ENCODE peak calls at places on chromosomes 12 and 14, in ten cellular contexts. One of them, this sample, is unnamed.

GRCh38 chr12:127191124-127191523 is 1075.8 kb upstream of the TMEM132C start:
- DNase-seq in spleen: no peak
- DNase-seq in fibroblast of pulmonary artery: peak; percentile 38
- DNase-seq in AG10803: peak; percentile 61
- DNase-seq in nephron progenitor cell: no peak
- DNase-seq in heart left ventricle: no peak
- DNase-seq in transverse colon: no peak
- DNase-seq in left ventricle myocardium inferior: no peak
- DNase-seq in upper lobe of right lung: no peak
- DNase-seq in GM12878: no peak
- DNase-seq in this sample: no peak

GRCh38 chr12:56374726-56375597 is 12.3 kb upstream of the APOF start:
- DNase-seq in spleen: no peak
- DNase-seq in fibroblast of pulmonary artery: no peak
- DNase-seq in AG10803: no peak
- DNase-seq in nephron progenitor cell: no peak
- DNase-seq in heart left ventricle: no peak
- DNase-seq in transverse colon: no peak
- DNase-seq in left ventricle myocardium inferior: no peak
- DNase-seq in upper lobe of right lung: no peak
- DNase-seq in GM12878: no peak
- DNase-seq in this sample: no peak

GRCh38 chr14:20632448-20632830 is 9.1 kb downstream of the OR6S1 start:
- DNase-seq in spleen: no peak
- DNase-seq in fibroblast of pulmonary artery: no peak
- DNase-seq in AG10803: no peak
- DNase-seq in nephron progenitor cell: no peak
- DNase-seq in heart left ventricle: no peak
- DNase-seq in transverse colon: no peak
- DNase-seq in left ventricle myocardium inferior: no peak
- DNase-seq in upper lobe of right lung: no peak
- DNase-seq in GM12878: no peak
- DNase-seq in this sample: no peak

GRCh38 chr14:71438684-71439083 is 493.5 kb upstream of the RGS6 start:
- DNase-seq in spleen: no peak
- DNase-seq in fibroblast of pulmonary artery: peak; percentile 39
- DNase-seq in AG10803: peak; percentile 58
- DNase-seq in nephron progenitor cell: no peak
- DNase-seq in heart left ventricle: no peak
- DNase-seq in transverse colon: no peak
- DNase-seq in left ventricle myocardium inferior: no peak
- DNase-seq in upper lobe of right lung: no peak
- DNase-seq in GM12878: no peak
- DNase-seq in this sample: no peak

GRCh38 chr14:102481791-102482238 is 27.8 kb downstream of the ANKRD9 start:
- DNase-seq in spleen: peak; percentile 45
- DNase-seq in fibroblast of pulmonary artery: peak; percentile 26
- DNase-seq in AG10803: no peak
- DNase-seq in nephron progenitor cell: no peak
- DNase-seq in heart left ventricle: no peak
- DNase-seq in transverse colon: no peak
- DNase-seq in left ventricle myocardium inferior: no peak
- DNase-seq in upper lobe of right lung: peak; percentile 48
- DNase-seq in GM12878: no peak
- DNase-seq in this sample: no peak

GRCh38 chr14:80586116-80586515 is 355.4 kb downstream of the CEP128 start:
- DNase-seq in spleen: no peak
- DNase-seq in fibroblast of pulmonary artery: no peak
- DNase-seq in AG10803: no peak
- DNase-seq in nephron progenitor cell: no peak
- DNase-seq in heart left ventricle: no peak
- DNase-seq in transverse colon: no peak
- DNase-seq in left ventricle myocardium inferior: no peak
- DNase-seq in upper lobe of right lung: no peak
- DNase-seq in GM12878: no peak
- DNase-seq in this sample: no peak

GRCh38 chr14:92659765-92660561 is 88.5 kb downstream of the LGMN start:
- DNase-seq in spleen: no peak
- DNase-seq in fibroblast of pulmonary artery: peak; percentile 88
- DNase-seq in AG10803: peak; percentile 65
- DNase-seq in nephron progenitor cell: no peak
- DNase-seq in heart left ventricle: peak; percentile 74
- DNase-seq in transverse colon: peak; percentile 44
- DNase-seq in left ventricle myocardium inferior: peak; percentile 55
- DNase-seq in upper lobe of right lung: peak; percentile 72
- DNase-seq in GM12878: no peak
- DNase-seq in this sample: no peak

GRCh38 chr14:104220225-104221070 is 82.1 kb downstream of the KIF26A start:
- DNase-seq in spleen: peak; percentile 64
- DNase-seq in fibroblast of pulmonary artery: no peak
- DNase-seq in AG10803: no peak
- DNase-seq in nephron progenitor cell: no peak
- DNase-seq in heart left ventricle: no peak
- DNase-seq in transverse colon: no peak
- DNase-seq in left ventricle myocardium inferior: no peak
- DNase-seq in upper lobe of right lung: peak; percentile 57
- DNase-seq in GM12878: no peak
- DNase-seq in this sample: no peak

GRCh38 chr12:132761032-132761910 is at the start of gene ANKLE2:
- DNase-seq in spleen: peak; percentile 92
- DNase-seq in fibroblast of pulmonary artery: peak; percentile 61
- DNase-seq in AG10803: peak; percentile 78
- DNase-seq in nephron progenitor cell: peak; percentile 75
- DNase-seq in heart left ventricle: peak; percentile 61
- DNase-seq in transverse colon: peak; percentile 50
- DNase-seq in left ventricle myocardium inferior: peak; percentile 50
- DNase-seq in upper lobe of right lung: peak; percentile 81
- DNase-seq in GM12878: no peak
- DNase-seq in this sample: no peak

GRCh38 chr12:132766380-132767085 is 4.9 kb upstream of the ANKLE2 start:
- DNase-seq in spleen: peak; percentile 80
- DNase-seq in fibroblast of pulmonary artery: peak; percentile 66
- DNase-seq in AG10803: peak; percentile 11
- DNase-seq in nephron progenitor cell: no peak
- DNase-seq in heart left ventricle: peak; percentile 86
- DNase-seq in transverse colon: peak; percentile 36
- DNase-seq in left ventricle myocardium inferior: peak; percentile 73
- DNase-seq in upper lobe of right lung: no peak
- DNase-seq in GM12878: no peak
- DNase-seq in this sample: no peak

GRCh38 chr12:132764231-132764630 is 2.6 kb upstream of the ANKLE2 start:
- DNase-seq in spleen: no peak
- DNase-seq in fibroblast of pulmonary artery: no peak
- DNase-seq in AG10803: no peak
- DNase-seq in nephron progenitor cell: no peak
- DNase-seq in heart left ventricle: no peak
- DNase-seq in transverse colon: no peak
- DNase-seq in left ventricle myocardium inferior: no peak
- DNase-seq in upper lobe of right lung: no peak
- DNase-seq in GM12878: no peak
- DNase-seq in this sample: no peak

GRCh38 chr12:132765366-132765765 is 3.7 kb upstream of the ANKLE2 start:
- DNase-seq in spleen: no peak
- DNase-seq in fibroblast of pulmonary artery: no peak
- DNase-seq in AG10803: no peak
- DNase-seq in nephron progenitor cell: no peak
- DNase-seq in heart left ventricle: no peak
- DNase-seq in transverse colon: no peak
- DNase-seq in left ventricle myocardium inferior: no peak
- DNase-seq in upper lobe of right lung: no peak
- DNase-seq in GM12878: no peak
- DNase-seq in this sample: no peak

DNA sequence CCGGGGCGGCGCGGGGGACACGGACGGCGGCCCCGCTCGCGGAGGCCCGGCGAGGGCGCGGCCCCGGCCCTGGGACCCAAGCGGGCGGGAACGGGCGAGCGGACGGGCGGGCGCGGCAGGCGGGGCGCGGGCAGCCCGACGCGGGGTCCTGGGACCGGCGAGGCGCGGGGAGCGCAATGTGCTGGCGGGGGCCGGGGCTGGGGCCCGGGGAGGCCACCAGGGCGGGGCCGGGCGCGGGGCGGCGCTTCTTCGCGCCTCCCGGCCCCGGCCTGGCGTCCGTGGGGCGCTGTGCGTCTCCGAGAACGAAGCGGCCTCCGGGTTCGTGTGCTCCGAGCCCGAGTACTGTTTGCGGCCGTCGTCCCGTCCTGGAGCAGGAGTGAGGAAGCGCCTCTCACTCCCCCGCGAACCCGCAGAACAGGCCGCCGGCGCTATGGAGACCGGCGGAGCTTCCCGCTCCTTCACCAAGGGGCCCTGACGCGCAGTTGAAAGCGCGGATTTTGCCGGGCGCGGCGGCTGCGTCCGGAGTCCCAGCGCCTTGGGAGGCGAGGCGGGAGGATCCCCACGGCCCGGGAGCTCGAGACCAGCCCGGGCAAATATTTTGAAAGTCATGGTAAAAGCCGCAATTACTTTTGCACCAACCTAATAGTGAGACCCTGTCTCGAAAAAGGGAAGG is 415 bp upstream of the ANKLE2 start:
- DNase-seq in spleen: peak; percentile 98
- DNase-seq in fibroblast of pulmonary artery: peak; percentile 90
- DNase-seq in AG10803: peak; percentile 90
- DNase-seq in nephron progenitor cell: peak; percentile 84
- DNase-seq in heart left ventricle: peak; percentile 90
- DNase-seq in transverse colon: peak; percentile 90
- DNase-seq in left ventricle myocardium inferior: peak; percentile 88
- DNase-seq in upper lobe of right lung: peak; percentile 95
- DNase-seq in GM12878: no peak
- DNase-seq in this sample: peak; percentile 85
- TF ChIP-seq CTCF in spleen: no peak
- TF ChIP-seq CTCF in fibroblast of pulmonary artery: no peak
- TF ChIP-seq CTCF in AG10803: no peak
- TF ChIP-seq CTCF in nephron progenitor cell: no peak
- TF ChIP-seq CTCF in heart left ventricle: peak; percentile 25
- TF ChIP-seq CTCF in transverse colon: peak; percentile 19
- TF ChIP-seq CTCF in left ventricle myocardium inferior: peak; percentile 51
- TF ChIP-seq CTCF in upper lobe of right lung: peak; percentile 23
- TF ChIP-seq CTCF in GM12878: no peak
- TF ChIP-seq CTCF in this sample: no peak

GRCh38 chr12:113470871-113471618 is 626 bp downstream of the LHX5 start:
- DNase-seq in spleen: no peak
- DNase-seq in fibroblast of pulmonary artery: no peak
- DNase-seq in AG10803: no peak
- DNase-seq in nephron progenitor cell: no peak
- DNase-seq in heart left ventricle: no peak
- DNase-seq in transverse colon: no peak
- DNase-seq in left ventricle myocardium inferior: no peak
- DNase-seq in upper lobe of right lung: no peak
- DNase-seq in GM12878: no peak
- DNase-seq in this sample: no peak

GRCh38 chr12:113468365-113469223 is 3.1 kb downstream of the LHX5 start:
- DNase-seq in spleen: no peak
- DNase-seq in fibroblast of pulmonary artery: no peak
- DNase-seq in AG10803: no peak
- DNase-seq in nephron progenitor cell: no peak
- DNase-seq in heart left ventricle: no peak
- DNase-seq in transverse colon: no peak
- DNase-seq in left ventricle myocardium inferior: no peak
- DNase-seq in upper lobe of right lung: no peak
- DNase-seq in GM12878: no peak
- DNase-seq in this sample: no peak

GRCh38 chr12:113467514-113468364 is 3.9 kb downstream of the LHX5 start:
- DNase-seq in spleen: no peak
- DNase-seq in fibroblast of pulmonary artery: no peak
- DNase-seq in AG10803: no peak
- DNase-seq in nephron progenitor cell: no peak
- DNase-seq in heart left ventricle: no peak
- DNase-seq in transverse colon: no peak
- DNase-seq in left ventricle myocardium inferior: no peak
- DNase-seq in upper lobe of right lung: peak; percentile 64
- DNase-seq in GM12878: no peak
- DNase-seq in this sample: no peak

GRCh38 chr12:113469893-113470743 is 1.6 kb downstream of the LHX5 start:
- DNase-seq in spleen: no peak
- DNase-seq in fibroblast of pulmonary artery: no peak
- DNase-seq in AG10803: no peak
- DNase-seq in nephron progenitor cell: no peak
- DNase-seq in heart left ventricle: no peak
- DNase-seq in transverse colon: no peak
- DNase-seq in left ventricle myocardium inferior: no peak
- DNase-seq in upper lobe of right lung: no peak
- DNase-seq in GM12878: no peak
- DNase-seq in this sample: no peak

GRCh38 chr12:113469224-113469652 is 2.4 kb downstream of the LHX5 start:
- DNase-seq in spleen: no peak
- DNase-seq in fibroblast of pulmonary artery: no peak
- DNase-seq in AG10803: no peak
- DNase-seq in nephron progenitor cell: no peak
- DNase-seq in heart left ventricle: no peak
- DNase-seq in transverse colon: no peak
- DNase-seq in left ventricle myocardium inferior: no peak
- DNase-seq in upper lobe of right lung: no peak
- DNase-seq in GM12878: no peak
- DNase-seq in this sample: no peak
- TF ChIP-seq CTCF in spleen: no peak
- TF ChIP-seq CTCF in fibroblast of pulmonary artery: no peak
- TF ChIP-seq CTCF in AG10803: no peak
- TF ChIP-seq CTCF in nephron progenitor cell: no peak
- TF ChIP-seq CTCF in heart left ventricle: no peak
- TF ChIP-seq CTCF in transverse colon: no peak
- TF ChIP-seq CTCF in left ventricle myocardium inferior: no peak
- TF ChIP-seq CTCF in upper lobe of right lung: no peak
- TF ChIP-seq CTCF in GM12878: no peak
- TF ChIP-seq CTCF in this sample: no peak

DNA sequence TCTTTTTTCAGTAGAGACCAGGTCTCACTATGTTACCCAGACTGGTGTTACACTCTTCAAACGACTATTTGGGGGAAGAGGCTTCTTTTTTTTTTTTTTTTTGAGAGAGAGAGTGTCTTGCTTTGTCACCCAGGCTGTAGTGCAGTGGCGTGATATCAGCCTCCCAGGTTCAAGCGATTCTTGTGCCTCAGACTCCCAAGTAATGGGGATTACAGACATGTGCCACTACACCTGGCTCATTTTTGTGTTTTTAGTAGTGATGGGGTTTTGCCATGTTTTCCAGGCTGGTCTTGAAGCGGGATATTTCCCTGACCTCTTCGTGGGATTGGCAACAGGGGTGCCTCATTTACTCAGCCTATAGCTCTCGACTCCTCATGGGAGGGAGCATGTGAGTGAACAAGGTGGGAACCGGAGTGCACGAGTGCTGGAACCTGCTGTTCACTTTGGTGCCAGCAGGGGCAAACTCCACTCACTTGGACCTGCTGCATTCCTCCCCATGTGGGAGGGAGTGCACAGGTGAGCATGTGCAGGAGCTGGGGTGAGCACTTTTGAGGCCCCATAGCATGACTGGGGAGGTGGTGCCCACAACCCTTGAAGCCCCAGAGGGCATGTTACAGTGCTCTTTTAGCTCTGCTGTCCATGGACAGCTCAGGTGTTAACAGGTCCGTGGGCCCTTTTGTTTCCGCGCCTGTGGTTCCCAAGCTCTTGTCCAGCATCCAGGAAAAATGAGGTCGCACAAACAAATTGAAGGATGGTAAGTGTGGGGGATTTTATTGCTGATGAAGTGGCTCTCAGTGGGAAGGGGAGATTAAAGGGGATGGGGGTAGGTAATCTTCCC is 79.1 kb upstream of the HECTD1 start:
- DNase-seq in spleen: no peak
- DNase-seq in fibroblast of pulmonary artery: no peak
- DNase-seq in AG10803: no peak
- DNase-seq in nephron progenitor cell: peak; percentile 33
- DNase-seq in heart left ventricle: no peak
- DNase-seq in transverse colon: no peak
- DNase-seq in left ventricle myocardium inferior: no peak
- DNase-seq in upper lobe of right lung: no peak
- DNase-seq in GM12878: no peak
- DNase-seq in this sample: no peak
- TF ChIP-seq CTCF in spleen: no peak
- TF ChIP-seq CTCF in fibroblast of pulmonary artery: peak; percentile 26
- TF ChIP-seq CTCF in AG10803: peak; percentile 27
- TF ChIP-seq CTCF in nephron progenitor cell: peak; percentile 49
- TF ChIP-seq CTCF in heart left ventricle: no peak
- TF ChIP-seq CTCF in transverse colon: peak; percentile 38
- TF ChIP-seq CTCF in left ventricle myocardium inferior: peak; percentile 42
- TF ChIP-seq CTCF in upper lobe of right lung: peak; percentile 41
- TF ChIP-seq CTCF in GM12878: peak; percentile 37
- TF ChIP-seq CTCF in this sample: peak; percentile 62

DNA sequence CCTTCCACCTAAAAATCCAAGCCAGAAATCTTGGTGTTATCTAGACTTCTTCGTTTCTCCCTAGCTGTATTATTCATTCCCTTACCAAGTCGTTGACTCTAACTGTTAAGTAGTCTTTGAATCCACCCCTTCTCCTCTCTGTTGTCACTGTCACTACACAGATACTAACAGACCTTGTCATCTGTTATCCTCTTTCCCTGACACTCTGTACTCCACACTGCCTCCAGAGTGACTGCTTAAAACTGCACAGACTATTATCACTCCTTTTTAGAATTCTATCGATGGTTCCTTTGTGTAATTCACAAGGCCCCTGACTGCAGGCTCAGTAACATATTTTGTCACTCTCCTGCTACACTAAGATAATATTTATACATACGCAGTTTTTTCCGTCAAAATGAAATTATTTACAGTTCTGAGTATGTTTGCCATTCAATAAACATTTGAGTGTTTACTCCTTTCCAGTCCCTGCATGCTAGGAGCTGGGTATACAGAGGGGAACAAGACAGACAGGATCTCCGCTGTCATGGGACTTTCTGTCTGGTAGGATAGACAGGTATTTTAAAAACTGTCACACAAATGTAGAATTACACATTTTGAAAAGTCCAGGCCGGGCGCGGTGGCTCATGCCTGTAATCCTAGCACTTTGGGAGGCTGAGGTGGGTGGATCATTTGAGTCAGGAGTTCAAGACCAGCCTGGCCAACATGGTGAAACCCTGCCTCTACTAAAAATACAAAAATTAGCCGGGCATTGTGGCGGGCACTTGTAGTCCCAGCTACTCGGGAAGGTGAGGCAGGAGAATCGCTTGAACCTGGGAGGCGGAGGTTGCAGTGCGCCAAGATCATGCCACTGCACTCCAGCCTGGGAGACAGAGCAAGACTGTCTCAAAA is 3.8 kb downstream of the MARS1 start:
- DNase-seq in spleen: peak; percentile 25
- DNase-seq in fibroblast of pulmonary artery: no peak
- DNase-seq in AG10803: no peak
- DNase-seq in nephron progenitor cell: no peak
- DNase-seq in heart left ventricle: no peak
- DNase-seq in transverse colon: no peak
- DNase-seq in left ventricle myocardium inferior: no peak
- DNase-seq in upper lobe of right lung: no peak
- DNase-seq in GM12878: no peak
- DNase-seq in this sample: no peak
- TF ChIP-seq CTCF in spleen: no peak
- TF ChIP-seq CTCF in fibroblast of pulmonary artery: peak; percentile 26
- TF ChIP-seq CTCF in AG10803: peak; percentile 26
- TF ChIP-seq CTCF in nephron progenitor cell: no peak
- TF ChIP-seq CTCF in heart left ventricle: no peak
- TF ChIP-seq CTCF in transverse colon: no peak
- TF ChIP-seq CTCF in left ventricle myocardium inferior: no peak
- TF ChIP-seq CTCF in upper lobe of right lung: no peak
- TF ChIP-seq CTCF in GM12878: peak; percentile 34
- TF ChIP-seq CTCF in this sample: no peak

This sample was measured in mesothelial cell of epicardium.